ENCODE peak calls at places on chromosomes 3 and 15, in nine cellular contexts. N is tibial artery; J is SK-N-SH; R is mucosa of descending colon; S is fibroblast of lung; P is effector CD4-positive, alpha-beta T cell; G is H4; A is HT1080; H is choroid plexus epithelial cell. F is an unnamed sample.

GRCh38 chr3:57733790-57734189 is 22.3 kb upstream of the SLMAP start:
- DNase-seq in N (no peak), P (no peak), H (no peak), A (no peak), J (no peak), S (no peak), G (no peak), R (no peak), F (no peak)

GRCh38 chr15:23504003-23504402 is 57.0 kb upstream of the GOLGA6L2 start:
- DNase-seq in P (no peak), N (no peak), G (no peak), R (no peak), S (no peak), J (no peak), H (no peak), A (no peak), F (no peak)

GRCh38 chr3:189708375-189708774 is 77.2 kb downstream of the TP63 start:
- DNase-seq in S (no peak), R (no peak), P (no peak), G (no peak), A (no peak), J (no peak), H (no peak), N (no peak), F (no peak)

GRCh38 chr3:101868534-101869464 is 19.5 kb downstream of the NFKBIZ start:
- DNase-seq in J (no peak), G (no peak), N (no peak), R (peak), S (no peak), A (no peak), H (peak), P (no peak), F (peak)

GRCh38 chr15:51799908-51800252 is 29.6 kb upstream of the TMOD3 start:
- DNase-seq in P (no peak), G (no peak), N (no peak), A (no peak), H (no peak), J (no peak), S (no peak), R (no peak), F (no peak)

GRCh38 chr3:29280675-29281264 is at the start of gene RBMS3:
- DNase-seq in S (peak), P (no peak), N (peak), A (peak), H (peak), R (peak), J (peak), G (peak), F (peak)

GRCh38 chr15:31554261-31554660 is 227.6 kb downstream of the KLF13 start:
- DNase-seq in H (peak), J (no peak), S (peak), R (no peak), N (peak), A (peak), G (peak), P (no peak), F (peak)

GRCh38 chr3:52495777-52496602 is 852 bp downstream of the STAB1 start:
- DNase-seq in P (no peak), N (no peak), R (no peak), S (peak), J (no peak), H (peak), G (peak), A (peak), F (peak)

GRCh38 chr3:178258121-178258520 is 278.1 kb upstream of the KCNMB2 start:
- DNase-seq in N (no peak), H (no peak), R (no peak), P (no peak), A (no peak), S (no peak), G (no peak), J (no peak), F (no peak)

GRCh38 chr3:138493804-138494606 is 59.6 kb downstream of the ESYT3 start:
- DNase-seq in S (peak), H (peak), A (peak), J (no peak), P (no peak), G (no peak), R (no peak), N (no peak), F (peak)

GRCh38 chr3:69324362-69325025 is 61.4 kb downstream of the FRMD4B start:
- DNase-seq in R (no peak), G (no peak), P (no peak), J (peak), S (no peak), A (peak), H (no peak), N (peak), F (peak)

GRCh38 chr3:39146611-39147373 is 6.6 kb downstream of the CSRNP1 start:
- DNase-seq in G (peak), N (peak), J (peak), R (peak), P (peak), A (peak), H (peak), S (peak), F (peak)

GRCh38 chr15:82952156-82953081 is at the start of gene HOMER2:
- DNase-seq in G (no peak), R (no peak), S (no peak), H (peak), A (no peak), J (peak), N (no peak), P (no peak), F (no peak)

GRCh38 chr3:88362428-88362827 is 212.7 kb downstream of the C3orf38 start:
- DNase-seq in P (no peak), R (no peak), H (no peak), G (no peak), N (no peak), J (no peak), S (no peak), A (peak), F (no peak)

GRCh38 chr3:71972031-71972430 is 187.1 kb upstream of the PROK2 start:
- DNase-seq in S (no peak), H (no peak), N (no peak), J (no peak), R (no peak), A (no peak), P (no peak), G (no peak), F (no peak)

GRCh38 chr3:42683875-42684593 is 1.3 kb upstream of the KLHL40 start:
- DNase-seq in P (no peak), G (peak), N (peak), H (peak), R (peak), S (peak), A (peak), J (no peak), F (peak)

GRCh38 chr15:88376574-88377174 is 90.5 kb downstream of the MRPL46 start:
- DNase-seq in H (no peak), P (no peak), R (no peak), N (no peak), G (no peak), A (no peak), J (no peak), S (peak), F (peak)

GRCh38 chr3:69893274-69893673 is 106.3 kb upstream of the SAMMSON start:
- DNase-seq in H (no peak), R (no peak), P (no peak), N (no peak), G (no peak), A (no peak), S (no peak), J (peak), F (no peak)

GRCh38 chr3:27532931-27533607 is 48.9 kb upstream of the SLC4A7 start:
- DNase-seq in G (peak), R (no peak), J (no peak), N (no peak), P (no peak), S (peak), H (peak), A (peak), F (no peak)

GRCh38 chr3:177665122-177665808 is 468.0 kb upstream of the TBL1XR1 start:
- DNase-seq in G (peak), H (peak), A (no peak), J (no peak), N (no peak), P (no peak), R (no peak), S (peak), F (no peak)

GRCh38 chr3:73511555-73511954 is 113.2 kb downstream of the PDZRN3 start:
- DNase-seq in N (no peak), A (no peak), R (no peak), S (no peak), J (no peak), G (no peak), P (no peak), H (no peak), F (no peak)

GRCh38 chr3:13073042-13073906 is at the start of gene IQSEC1:
- DNase-seq in H (peak), P (peak), N (peak), G (no peak), R (peak), J (peak), S (peak), A (no peak), F (no peak)

GRCh38 chr3:187360087-187360486 is 8.1 kb upstream of the RTP4 start:
- DNase-seq in R (no peak), N (no peak), P (no peak), A (no peak), J (no peak), G (no peak), H (no peak), S (no peak), F (no peak)

GRCh38 chr15:99253381-99254090 is 2.3 kb downstream of the LRRC28 start:
- DNase-seq in N (no peak), G (peak), J (peak), R (no peak), P (no peak), A (peak), S (peak), H (peak), F (peak)

GRCh38 chr3:53375019-53375418 is 27.7 kb upstream of the DCP1A start:
- DNase-seq in G (peak), N (peak), A (peak), R (peak), P (peak), J (peak), H (peak), S (peak), F (peak)

F was measured in fibroblast of pulmonary artery.